ENCODE peak calls at places on chromosomes 13 and 19, in six cellular contexts. One of them, this sample, is unnamed.

GRCh38 chr19:33304760-33305647 is 2.7 kb upstream of the CEBPA start:
- DNase-seq in GM13977: peak
- DNase-seq in CD4-positive, alpha-beta T cell: no peak
- DNase-seq in AG09309: no peak
- DNase-seq in progenitor cell of endocrine pancreas: no peak
- DNase-seq in left lung: no peak
- DNase-seq in this sample: no peak

GRCh38 chr13:44311011-44311481 is 62.6 kb upstream of the SERP2 start:
- DNase-seq in left lung: no peak
- DNase-seq in AG09309: no peak
- DNase-seq in CD4-positive, alpha-beta T cell: no peak
- DNase-seq in GM13977: no peak
- DNase-seq in progenitor cell of endocrine pancreas: no peak
- DNase-seq in this sample: no peak

GRCh38 chr13:75458696-75459422 is 23.1 kb downstream of the TBC1D4 start:
- DNase-seq in progenitor cell of endocrine pancreas: no peak
- DNase-seq in CD4-positive, alpha-beta T cell: no peak
- DNase-seq in AG09309: no peak
- DNase-seq in GM13977: peak
- DNase-seq in left lung: no peak
- DNase-seq in this sample: no peak

GRCh38 chr13:98778749-98779148 is 26.3 kb upstream of the SLC15A1 start:
- DNase-seq in CD4-positive, alpha-beta T cell: no peak
- DNase-seq in GM13977: no peak
- DNase-seq in left lung: no peak
- DNase-seq in AG09309: no peak
- DNase-seq in progenitor cell of endocrine pancreas: no peak
- DNase-seq in this sample: no peak

GRCh38 chr13:31794452-31794851 is 55.1 kb downstream of the RXFP2 start:
- DNase-seq in CD4-positive, alpha-beta T cell: no peak
- DNase-seq in progenitor cell of endocrine pancreas: no peak
- DNase-seq in GM13977: no peak
- DNase-seq in left lung: no peak
- DNase-seq in AG09309: no peak
- DNase-seq in this sample: no peak

GRCh38 chr13:111337206-111337605 is 16.8 kb downstream of the TEX29 start:
- DNase-seq in AG09309: peak
- DNase-seq in progenitor cell of endocrine pancreas: no peak
- DNase-seq in GM13977: no peak
- DNase-seq in left lung: no peak
- DNase-seq in CD4-positive, alpha-beta T cell: no peak
- DNase-seq in this sample: no peak

GRCh38 chr13:42525035-42525504 is 48.9 kb upstream of the TNFSF11 start:
- DNase-seq in AG09309: no peak
- DNase-seq in GM13977: no peak
- DNase-seq in left lung: no peak
- DNase-seq in progenitor cell of endocrine pancreas: no peak
- DNase-seq in CD4-positive, alpha-beta T cell: no peak
- DNase-seq in this sample: no peak

GRCh38 chr19:56966697-56967299 is 126.3 kb upstream of the PEG3 start:
- DNase-seq in GM13977: no peak
- DNase-seq in CD4-positive, alpha-beta T cell: no peak
- DNase-seq in AG09309: no peak
- DNase-seq in left lung: no peak
- DNase-seq in progenitor cell of endocrine pancreas: no peak
- DNase-seq in this sample: no peak

GRCh38 chr13:21606251-21606650 is 2.3 kb upstream of the MICU2 start:
- DNase-seq in CD4-positive, alpha-beta T cell: no peak
- DNase-seq in progenitor cell of endocrine pancreas: no peak
- DNase-seq in GM13977: no peak
- DNase-seq in left lung: no peak
- DNase-seq in AG09309: no peak
- DNase-seq in this sample: no peak

GRCh38 chr13:48994731-48995130 is 19.0 kb downstream of the FNDC3A start:
- DNase-seq in CD4-positive, alpha-beta T cell: no peak
- DNase-seq in GM13977: no peak
- DNase-seq in AG09309: no peak
- DNase-seq in left lung: no peak
- DNase-seq in progenitor cell of endocrine pancreas: no peak
- DNase-seq in this sample: no peak

GRCh38 chr19:6181119-6181518 is 45.7 kb downstream of the ACSBG2 start:
- DNase-seq in progenitor cell of endocrine pancreas: no peak
- DNase-seq in left lung: no peak
- DNase-seq in CD4-positive, alpha-beta T cell: no peak
- DNase-seq in GM13977: no peak
- DNase-seq in AG09309: no peak
- DNase-seq in this sample: no peak

GRCh38 chr19:41353466-41354342 is at the start of gene TGFB1:
- DNase-seq in GM13977: peak
- DNase-seq in left lung: peak
- DNase-seq in progenitor cell of endocrine pancreas: peak
- DNase-seq in AG09309: peak
- DNase-seq in CD4-positive, alpha-beta T cell: peak
- DNase-seq in this sample: peak

DNA sequence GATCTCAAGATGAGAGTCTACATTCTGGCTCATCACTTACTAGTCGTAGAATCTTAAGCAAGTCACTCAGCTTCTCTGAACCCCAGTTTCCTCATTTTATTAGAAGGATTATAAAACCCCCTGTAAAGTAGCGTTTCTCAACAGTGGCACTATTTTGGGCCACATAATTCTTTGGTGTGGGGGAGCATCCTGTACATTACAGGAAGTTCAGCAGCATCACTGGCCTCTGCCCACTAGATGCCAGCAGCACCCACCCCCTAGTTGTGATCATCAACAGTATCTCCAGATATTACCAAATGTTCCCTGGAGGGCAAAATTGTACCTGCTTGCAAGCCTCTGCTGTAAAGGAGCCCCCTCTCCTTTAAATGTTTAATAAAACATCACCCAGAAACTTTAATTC is 22.6 kb downstream of the STARD13 start:
- DNase-seq in GM13977: no peak
- DNase-seq in AG09309: no peak
- DNase-seq in left lung: no peak
- DNase-seq in CD4-positive, alpha-beta T cell: no peak
- DNase-seq in progenitor cell of endocrine pancreas: no peak
- DNase-seq in this sample: no peak
- TF ChIP-seq CTCF in GM13977: peak
- TF ChIP-seq CTCF in AG09309: peak
- TF ChIP-seq CTCF in left lung: no peak
- TF ChIP-seq CTCF in CD4-positive, alpha-beta T cell: no peak
- TF ChIP-seq CTCF in progenitor cell of endocrine pancreas: no peak
- TF ChIP-seq CTCF in this sample: no peak

DNA sequence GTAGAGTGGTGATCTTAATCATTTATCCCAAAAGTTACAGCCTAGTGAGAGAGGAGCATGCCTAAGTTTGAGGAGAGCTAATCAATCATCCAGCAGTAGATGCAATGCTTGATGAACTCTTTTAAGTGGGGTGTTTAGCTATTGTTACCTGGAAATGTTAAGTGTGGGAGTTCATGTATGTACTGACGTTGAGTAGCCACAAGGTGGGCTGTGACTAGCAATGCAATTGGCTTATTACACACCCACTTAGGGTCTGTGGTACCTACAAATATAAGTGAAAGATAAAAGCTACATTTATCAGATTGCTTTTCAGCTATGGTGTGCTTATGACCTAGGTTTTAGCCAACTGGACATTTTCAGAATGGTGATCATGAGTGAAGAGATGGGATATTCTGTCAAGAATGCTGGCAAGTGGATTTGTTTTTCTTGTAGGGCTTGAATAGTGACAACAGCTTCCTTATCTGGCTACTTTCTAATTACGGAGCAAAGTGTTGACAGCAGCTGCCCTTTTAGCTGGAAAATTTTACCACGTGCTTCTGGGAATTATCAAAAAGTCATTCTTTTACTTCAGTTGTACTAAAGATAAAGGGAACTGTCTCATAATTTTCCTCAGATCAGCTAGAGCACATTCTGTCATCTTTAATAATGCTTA is 170.6 kb downstream of the POSTN start:
- DNase-seq in left lung: no peak
- DNase-seq in progenitor cell of endocrine pancreas: no peak
- DNase-seq in AG09309: no peak
- DNase-seq in GM13977: no peak
- DNase-seq in CD4-positive, alpha-beta T cell: no peak
- DNase-seq in this sample: no peak
- TF ChIP-seq CTCF in left lung: no peak
- TF ChIP-seq CTCF in progenitor cell of endocrine pancreas: peak
- TF ChIP-seq CTCF in AG09309: no peak
- TF ChIP-seq CTCF in GM13977: no peak
- TF ChIP-seq CTCF in CD4-positive, alpha-beta T cell: no peak
- TF ChIP-seq CTCF in this sample: no peak

GRCh38 chr19:11482384-11483050 is 1.7 kb upstream of the ELAVL3 start:
- DNase-seq in AG09309: peak
- DNase-seq in GM13977: peak
- DNase-seq in left lung: peak
- DNase-seq in CD4-positive, alpha-beta T cell: peak
- DNase-seq in progenitor cell of endocrine pancreas: peak
- DNase-seq in this sample: peak

GRCh38 chr19:11489378-11489777 is 8.5 kb upstream of the ELAVL3 start:
- DNase-seq in CD4-positive, alpha-beta T cell: no peak
- DNase-seq in AG09309: no peak
- DNase-seq in GM13977: no peak
- DNase-seq in left lung: no peak
- DNase-seq in progenitor cell of endocrine pancreas: no peak
- DNase-seq in this sample: no peak

GRCh38 chr19:11483176-11484111 is 2.6 kb upstream of the ELAVL3 start:
- DNase-seq in CD4-positive, alpha-beta T cell: no peak
- DNase-seq in progenitor cell of endocrine pancreas: no peak
- DNase-seq in GM13977: peak
- DNase-seq in left lung: no peak
- DNase-seq in AG09309: no peak
- DNase-seq in this sample: no peak

GRCh38 chr19:11485245-11485837 is 4.5 kb upstream of the ELAVL3 start:
- DNase-seq in GM13977: no peak
- DNase-seq in progenitor cell of endocrine pancreas: no peak
- DNase-seq in AG09309: no peak
- DNase-seq in left lung: no peak
- DNase-seq in CD4-positive, alpha-beta T cell: no peak
- DNase-seq in this sample: no peak

GRCh38 chr19:11486661-11487503 is 6.0 kb upstream of the ELAVL3 start:
- DNase-seq in GM13977: no peak
- DNase-seq in CD4-positive, alpha-beta T cell: no peak
- DNase-seq in left lung: no peak
- DNase-seq in AG09309: no peak
- DNase-seq in progenitor cell of endocrine pancreas: no peak
- DNase-seq in this sample: no peak
- TF ChIP-seq CTCF in GM13977: no peak
- TF ChIP-seq CTCF in CD4-positive, alpha-beta T cell: no peak
- TF ChIP-seq CTCF in left lung: no peak
- TF ChIP-seq CTCF in AG09309: no peak
- TF ChIP-seq CTCF in progenitor cell of endocrine pancreas: no peak
- TF ChIP-seq CTCF in this sample: no peak

DNA sequence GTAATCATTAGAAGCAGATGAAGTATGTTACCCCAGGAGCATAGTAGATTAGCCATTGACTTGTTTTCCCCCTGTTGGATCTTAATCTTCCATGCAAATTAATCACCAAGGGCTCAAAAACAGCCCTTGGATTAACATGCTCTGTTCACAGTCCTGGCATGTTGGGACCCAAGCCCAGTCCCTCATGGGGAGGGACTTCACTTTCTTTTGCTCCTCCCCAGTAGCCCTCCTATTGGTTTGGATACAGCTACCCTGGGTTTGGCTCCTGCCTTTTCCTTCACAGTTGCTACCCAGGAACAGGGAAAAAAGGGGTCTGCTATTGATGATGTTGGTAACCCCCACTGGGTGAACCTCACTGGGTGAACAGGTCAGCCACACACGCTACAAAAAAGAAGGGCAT is 16.9 kb upstream of the PARP4 start:
- DNase-seq in GM13977: no peak
- DNase-seq in CD4-positive, alpha-beta T cell: no peak
- DNase-seq in progenitor cell of endocrine pancreas: no peak
- DNase-seq in AG09309: no peak
- DNase-seq in left lung: no peak
- DNase-seq in this sample: no peak
- TF ChIP-seq CTCF in GM13977: no peak
- TF ChIP-seq CTCF in CD4-positive, alpha-beta T cell: no peak
- TF ChIP-seq CTCF in progenitor cell of endocrine pancreas: no peak
- TF ChIP-seq CTCF in AG09309: no peak
- TF ChIP-seq CTCF in left lung: no peak
- TF ChIP-seq CTCF in this sample: no peak

GRCh38 chr19:52343548-52343947 is 7.5 kb downstream of the ZNF610 start:
- DNase-seq in AG09309: no peak
- DNase-seq in progenitor cell of endocrine pancreas: peak
- DNase-seq in left lung: no peak
- DNase-seq in GM13977: no peak
- DNase-seq in CD4-positive, alpha-beta T cell: peak
- DNase-seq in this sample: peak
- TF ChIP-seq CTCF in AG09309: peak
- TF ChIP-seq CTCF in progenitor cell of endocrine pancreas: peak
- TF ChIP-seq CTCF in left lung: peak
- TF ChIP-seq CTCF in GM13977: peak
- TF ChIP-seq CTCF in CD4-positive, alpha-beta T cell: peak
- TF ChIP-seq CTCF in this sample: peak

GRCh38 chr13:103884139-103884723 is 818.0 kb upstream of the SLC10A2 start:
- DNase-seq in CD4-positive, alpha-beta T cell: no peak
- DNase-seq in GM13977: no peak
- DNase-seq in AG09309: no peak
- DNase-seq in left lung: no peak
- DNase-seq in progenitor cell of endocrine pancreas: no peak
- DNase-seq in this sample: no peak

GRCh38 chr13:103883698-103884097 is 817.5 kb upstream of the SLC10A2 start:
- DNase-seq in AG09309: no peak
- DNase-seq in left lung: no peak
- DNase-seq in GM13977: no peak
- DNase-seq in progenitor cell of endocrine pancreas: no peak
- DNase-seq in CD4-positive, alpha-beta T cell: no peak
- DNase-seq in this sample: no peak

GRCh38 chr13:103878891-103879605 is 812.8 kb upstream of the SLC10A2 start:
- DNase-seq in progenitor cell of endocrine pancreas: no peak
- DNase-seq in left lung: no peak
- DNase-seq in AG09309: no peak
- DNase-seq in GM13977: no peak
- DNase-seq in CD4-positive, alpha-beta T cell: no peak
- DNase-seq in this sample: no peak

DNA sequence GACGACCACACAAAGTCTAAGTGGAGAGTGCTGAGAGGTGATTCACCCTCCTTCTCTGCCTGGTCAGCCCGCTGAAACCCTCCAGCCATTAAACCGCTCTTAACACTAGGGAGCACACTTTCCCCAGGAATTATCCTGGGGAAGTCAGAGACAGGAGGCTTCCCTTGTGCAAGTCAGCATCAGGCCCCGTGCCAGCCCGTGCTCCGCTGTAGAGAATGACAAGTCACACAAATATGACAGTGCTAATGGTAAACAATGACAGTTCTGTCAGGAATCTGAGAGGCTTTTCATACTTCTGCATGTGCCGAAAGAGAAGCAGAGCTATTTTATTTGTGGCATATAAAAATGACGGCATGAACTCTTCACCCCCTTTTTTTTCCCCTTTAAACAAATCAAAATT is 816.9 kb upstream of the SLC10A2 start:
- DNase-seq in progenitor cell of endocrine pancreas: peak
- DNase-seq in AG09309: peak
- DNase-seq in left lung: peak
- DNase-seq in CD4-positive, alpha-beta T cell: no peak
- DNase-seq in GM13977: no peak
- DNase-seq in this sample: no peak
- TF ChIP-seq CTCF in progenitor cell of endocrine pancreas: peak
- TF ChIP-seq CTCF in AG09309: peak
- TF ChIP-seq CTCF in left lung: peak
- TF ChIP-seq CTCF in CD4-positive, alpha-beta T cell: no peak
- TF ChIP-seq CTCF in GM13977: peak
- TF ChIP-seq CTCF in this sample: no peak